ENCODE peak calls at places on chromosomes 12 and 14, in eight cellular contexts. V is HepG2, A is stomach, J is tibial nerve, I is sigmoid colon, F is upper lobe of left lung, W is transverse colon, G is A549. T is an unnamed sample. For H3K4me1, the result is how much of the 10 kb centered on the place peaks cover.

GRCh38 chr14:62743569-62743968 is 301.7 kb downstream of the KCNH5 start:
- DNase-seq in W (no peak), V (no peak), G (no peak), A (no peak), J (no peak), F (no peak), I (no peak), T (no peak)

GRCh38 chr12:71954040-71954649 is 15.5 kb downstream of the TPH2 start:
- DNase-seq in J (no peak), G (no peak), A (no peak), I (no peak), F (no peak), V (no peak), W (no peak), T (no peak)

GRCh38 chr12:68794653-68795253 is 13.2 kb upstream of the MDM2 start:
- DNase-seq in G (no peak), W (no peak), J (no peak), V (no peak), A (no peak), F (no peak), I (no peak), T (no peak)

GRCh38 chr14:52840916-52841315 is 49.5 kb upstream of the GNPNAT1 start:
- DNase-seq in I (peak), V (no peak), F (peak), A (no peak), J (peak), G (peak), W (no peak), T (no peak)

GRCh38 chr12:18135509-18135908 is 45.5 kb upstream of the RERGL start:
- DNase-seq in A (no peak), G (no peak), I (no peak), J (no peak), W (no peak), V (no peak), F (no peak), T (no peak)

GRCh38 chr12:108630481-108631207 is 3.0 kb downstream of the SELPLG start:
- DNase-seq in I (no peak), J (no peak), A (no peak), V (no peak), F (no peak), G (no peak), W (no peak), T (no peak)

GRCh38 chr12:129208566-129208965 is 355.3 kb downstream of the GLT1D1 start:
- DNase-seq in J (no peak), F (no peak), A (no peak), I (no peak), W (no peak), V (no peak), G (no peak), T (no peak)

GRCh38 chr12:124228050-124228711 is 66.7 kb upstream of the RFLNA start:
- DNase-seq in W (no peak), G (no peak), A (no peak), J (no peak), V (no peak), F (no peak), I (no peak), T (no peak)

GRCh38 chr12:45284096-45284901 is 68.4 kb downstream of the ANO6 start:
- DNase-seq in I (no peak), J (no peak), G (no peak), F (no peak), A (no peak), V (peak), W (no peak), T (no peak)

GRCh38 chr14:89352976-89353817 is 63.8 kb downstream of the FOXN3 start:
- DNase-seq in A (no peak), G (no peak), W (no peak), V (no peak), F (no peak), J (no peak), I (no peak), T (no peak)
- H3K4me1 ChIP-seq in A (half or more), G (under half), W (under half), V (half or more), F (under half), J (under half), I (under half), T (under half)

GRCh38 chr12:83261998-83262397 is 575.3 kb downstream of the TMTC2 start:
- DNase-seq in A (no peak), J (no peak), V (no peak), G (no peak), I (no peak), F (no peak), W (no peak), T (no peak)
- TF ChIP-seq CTCF in A (no peak), J (no peak), V (no peak), G (no peak), I (no peak), F (no peak), W (no peak), T (no peak)

GRCh38 chr12:6262635-6263034 is 47.8 kb upstream of the PLEKHG6 start:
- DNase-seq in W (no peak), G (no peak), F (no peak), I (no peak), V (no peak), J (no peak), A (no peak), T (no peak)

GRCh38 chr12:6263931-6264330 is 46.6 kb upstream of the PLEKHG6 start:
- DNase-seq in I (no peak), A (no peak), V (peak), G (no peak), J (no peak), F (no peak), W (no peak), T (no peak)

GRCh38 chr12:6265038-6265405 is 45.5 kb upstream of the PLEKHG6 start:
- DNase-seq in F (peak), I (no peak), A (no peak), W (no peak), G (no peak), J (no peak), V (no peak), T (no peak)

GRCh38 chr12:6264402-6265037 is 46.0 kb upstream of the PLEKHG6 start:
- DNase-seq in I (no peak), W (peak), G (no peak), V (no peak), A (peak), F (peak), J (no peak), T (no peak)

GRCh38 chr12:6262211-6262610 is 48.3 kb upstream of the PLEKHG6 start:
- DNase-seq in J (no peak), G (no peak), V (no peak), W (no peak), F (no peak), A (no peak), I (no peak), T (no peak)
- TF ChIP-seq EP300 in J (no peak), G (no peak), V (no peak), W (no peak), F (no peak), A (no peak), I (no peak), T (no peak)

DNA sequence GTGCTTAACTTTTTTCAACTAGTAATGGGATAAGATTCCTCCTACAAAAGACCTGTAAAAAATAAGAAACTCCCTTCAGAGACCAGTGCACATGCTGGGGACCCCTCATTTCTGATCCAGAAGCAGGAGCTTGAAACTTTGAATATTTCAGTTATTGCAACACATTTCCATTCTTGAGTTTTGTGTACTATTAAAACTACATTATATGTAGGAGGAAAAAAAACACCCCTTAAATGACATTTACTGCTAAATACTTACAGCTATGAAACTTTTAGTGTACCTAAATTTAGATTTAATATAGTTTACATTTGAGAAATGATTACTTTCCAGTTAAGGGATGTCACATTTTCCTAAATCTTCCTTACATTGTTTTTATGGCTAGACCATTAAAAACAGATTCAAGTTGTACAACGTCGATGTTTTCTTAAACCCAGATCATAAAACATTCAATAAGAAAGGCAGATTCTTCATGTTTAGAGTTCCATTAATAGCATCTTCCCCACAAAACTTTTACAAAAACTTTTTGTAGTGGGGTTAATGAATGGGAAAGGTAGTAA is 4.1 kb downstream of the LRIG3 start:
- DNase-seq in W (no peak), I (no peak), A (no peak), F (no peak), G (no peak), V (no peak), J (no peak), T (no peak)
- H3K4me1 ChIP-seq in W (under half), I (under half), A (half or more), F (under half), G (under half), V (half or more), J (half or more), T (under half)

GRCh38 chr14:106287506-106287905 is 761.1 kb downstream of the TMEM121 start:
- DNase-seq in J (no peak), W (no peak), V (no peak), F (no peak), G (no peak), A (no peak), I (no peak), T (no peak)

GRCh38 chr14:106291626-106292025 is 765.2 kb downstream of the TMEM121 start:
- DNase-seq in F (no peak), A (no peak), J (no peak), G (no peak), I (no peak), W (no peak), V (no peak), T (no peak)

DNA sequence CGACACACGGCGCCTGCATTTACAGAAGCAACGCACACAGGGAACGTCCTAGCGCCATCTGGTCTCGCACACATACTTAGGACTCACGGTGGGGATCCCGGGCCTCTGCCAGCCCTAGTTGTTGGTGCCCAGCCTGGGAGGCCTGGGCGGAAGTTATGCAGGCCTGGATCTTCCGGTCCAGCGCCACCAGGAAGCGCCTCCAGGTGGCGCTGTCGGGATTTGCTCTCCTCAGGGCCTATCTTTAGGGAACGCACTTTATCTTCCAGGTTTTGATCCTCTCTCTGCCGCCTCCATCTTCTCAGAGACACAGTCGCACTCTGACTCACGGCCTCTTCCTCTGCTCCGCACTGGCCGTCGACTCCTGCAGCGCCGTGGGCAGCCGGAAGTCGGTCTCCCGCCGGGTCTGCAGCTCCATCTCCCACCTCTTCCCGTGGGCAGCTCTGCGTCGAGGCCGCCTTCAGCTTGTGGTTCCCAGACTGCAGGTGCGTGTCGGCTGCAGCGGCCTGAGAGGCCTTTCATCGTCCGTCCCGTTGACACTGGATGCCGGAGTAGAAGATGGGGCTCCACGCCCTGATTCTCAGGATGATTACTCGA is 760.4 kb downstream of the TMEM121 start:
- DNase-seq in V (no peak), I (no peak), G (no peak), J (no peak), A (no peak), F (no peak), W (no peak), T (no peak)
- TF ChIP-seq CTCF in V (peak), I (no peak), G (peak), J (no peak), A (no peak), F (peak), W (no peak), T (no peak)

DNA sequence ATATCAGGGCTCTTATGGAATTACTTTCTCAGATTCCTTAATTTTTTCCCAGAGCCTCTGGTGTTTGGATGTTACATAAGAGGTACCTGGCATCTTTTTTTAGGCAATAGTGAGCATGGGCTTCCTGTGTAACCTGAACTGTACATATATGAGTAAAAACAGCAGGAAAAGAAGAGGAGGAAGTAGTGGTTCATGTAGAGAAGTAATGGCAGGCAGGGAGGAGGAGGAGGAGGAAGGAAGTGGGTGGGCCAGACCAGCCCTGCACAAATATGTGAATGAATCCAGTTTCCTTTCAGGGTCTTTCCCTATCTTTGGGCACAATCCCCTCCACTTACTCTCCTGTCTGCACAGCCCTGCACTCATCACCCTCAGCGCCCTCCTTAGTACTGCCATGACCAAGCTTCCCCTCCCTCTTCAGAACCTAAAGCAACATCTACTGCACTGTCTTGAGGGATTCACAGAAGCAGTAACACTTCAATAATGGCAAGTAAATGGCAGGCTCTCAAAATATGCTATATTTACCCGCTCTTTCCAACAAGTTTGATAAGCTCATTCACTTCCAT is 40.9 kb upstream of the GSG1 start:
- DNase-seq in J (no peak), F (no peak), A (no peak), V (no peak), W (no peak), I (no peak), G (no peak), T (no peak)
- TF ChIP-seq EP300 in J (no peak), F (no peak), A (no peak), V (no peak), W (no peak), I (no peak), G (no peak), T (no peak)

DNA sequence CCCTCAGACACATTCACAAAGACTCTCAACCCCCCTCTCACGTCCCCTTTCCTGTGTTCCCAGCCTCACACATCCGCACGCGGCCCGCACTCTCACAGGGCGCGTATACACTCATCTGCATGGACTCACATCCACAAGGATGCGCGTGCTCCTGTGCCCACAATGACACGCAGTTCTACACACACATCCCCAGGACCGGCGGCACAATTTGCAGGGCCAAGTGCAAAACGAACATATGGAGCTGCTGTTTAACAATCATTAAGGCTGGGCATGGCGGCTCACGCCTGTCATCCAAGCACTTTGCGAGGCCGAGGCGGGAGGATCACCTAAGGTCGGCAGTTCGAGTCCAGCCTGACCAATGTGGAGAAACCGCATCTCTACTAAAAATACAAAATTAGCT is 36.4 kb upstream of the EML1 start:
- DNase-seq in J (no peak), A (no peak), G (no peak), F (no peak), I (peak), W (no peak), V (no peak), T (peak)
- H3K4me1 ChIP-seq in J (half or more), A (half or more), G (half or more), F (under half), I (half or more), W (under half), V (under half), T (under half)

DNA sequence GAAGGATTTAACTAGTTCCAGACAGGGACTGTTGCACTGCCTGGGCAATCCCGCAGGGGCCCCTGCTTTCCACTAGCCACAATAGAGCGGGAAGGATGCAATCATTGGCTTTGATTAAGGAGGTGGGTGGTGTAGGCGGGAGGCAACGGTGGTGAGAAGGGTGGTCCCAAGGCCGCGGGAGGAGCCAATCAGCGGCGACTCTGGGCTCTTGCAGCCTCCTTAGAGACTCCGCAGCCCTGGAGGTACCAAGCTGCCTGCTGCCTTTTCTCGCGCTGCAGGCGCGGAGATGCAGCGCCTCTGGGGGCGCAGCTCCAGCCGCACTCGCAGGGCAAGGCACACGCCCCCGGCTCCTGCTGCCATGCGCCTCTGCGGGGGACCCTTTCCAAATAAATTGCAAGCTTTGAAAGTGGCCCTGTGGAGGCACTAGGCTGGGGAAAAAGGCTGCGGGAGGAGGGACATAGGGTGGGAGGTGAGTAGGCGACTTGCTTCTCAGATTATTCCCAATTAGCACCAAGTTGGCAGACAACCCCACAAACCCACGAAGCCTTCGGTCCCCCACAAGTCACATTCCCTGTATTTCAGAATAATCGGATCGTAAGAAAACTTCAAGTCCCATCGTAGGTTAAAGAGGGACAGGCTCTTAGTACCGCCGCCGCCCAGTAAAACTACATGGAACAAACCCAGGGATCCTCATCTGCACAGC is 860 bp upstream of the KCNA1 start:
- DNase-seq in W (no peak), F (no peak), J (no peak), G (no peak), A (no peak), V (no peak), I (peak), T (no peak)
- TF ChIP-seq CTCF in W (no peak), F (no peak), J (no peak), G (no peak), A (no peak), V (no peak), I (no peak), T (no peak)

GRCh38 chr12:12592930-12593329 is 18.7 kb upstream of the CREBL2 start:
- DNase-seq in W (no peak), A (no peak), J (no peak), F (no peak), I (no peak), G (peak), V (peak), T (no peak)
- TF ChIP-seq EP300 in W (no peak), A (no peak), J (no peak), F (no peak), I (no peak), G (no peak), V (no peak), T (no peak)